ENCODE peak calls at places on chromosomes 6 and 20, in seven cellular contexts. B is NCI-H1436 treated with DMSO at 0.1 percent for 48 hours; P is PC-9; E is NB4; Z is pancreas; V is activated CD8-positive, alpha-beta memory T cell treated with anti-CD3 and anti-CD28 coated beads for 1 hour; W is stimulated activated CD8-positive, alpha-beta memory T cell treated with anti-CD3 and anti-CD28 coated beads, Interleukin-12 subunit alpha, Interleukin-12 subunit beta, amount 100 ng/mL, for 1 hour. X is an unnamed sample.

GRCh38 chr6:33029297-33030184 is 20.1 kb upstream of the HLA-DOA start:
- DNase-seq in B (no peak), P (no peak), E (no peak), Z (no peak), V (no peak), W (no peak), X (no peak)

GRCh38 chr20:24696396-24696795 is 227.0 kb downstream of the SYNDIG1 start:
- DNase-seq in B (no peak), P (no peak), E (no peak), Z (no peak), V (no peak), W (no peak), X (no peak)

GRCh38 chr20:33482581-33482980 is 7.3 kb upstream of the CBFA2T2 start:
- DNase-seq in B (no peak), P (no peak), E (no peak), Z (no peak), V (no peak), W (no peak), X (no peak)

GRCh38 chr6:132227937-132228336 is 173.3 kb downstream of the MOXD1 start:
- DNase-seq in B (no peak), P (no peak), E (no peak), Z (no peak), V (no peak), W (no peak), X (no peak)

GRCh38 chr20:25023316-25023715 is 30.8 kb upstream of the APMAP start:
- DNase-seq in B (no peak), P (no peak), E (no peak), Z (no peak), V (no peak), W (no peak), X (no peak)

GRCh38 chr6:42783177-42783875 is 1.5 kb downstream of the BICRAL start:
- DNase-seq in B (no peak), P (no peak), E (peak), Z (peak), V (peak), W (peak), X (peak)

GRCh38 chr6:137970368-137970767 is 103.3 kb downstream of the TNFAIP3 start:
- DNase-seq in B (no peak), P (no peak), E (peak), Z (no peak), V (no peak), W (no peak), X (no peak)

GRCh38 chr6:72746276-72746675 is 124.4 kb downstream of the KCNQ5 start:
- DNase-seq in B (no peak), P (no peak), E (peak), Z (no peak), V (no peak), W (no peak), X (no peak)

GRCh38 chr6:5425267-5425666 is 164.0 kb downstream of the FARS2 start:
- DNase-seq in B (no peak), P (no peak), E (no peak), Z (no peak), V (no peak), W (no peak), X (no peak)

GRCh38 chr20:59120491-59120890 is 43.1 kb upstream of the ZNF831 start:
- DNase-seq in B (no peak), P (peak), E (peak), Z (no peak), V (no peak), W (no peak), X (no peak)

GRCh38 chr6:66326228-66326627 is 619.2 kb upstream of the EYS start:
- DNase-seq in B (no peak), P (no peak), E (no peak), Z (no peak), V (no peak), W (no peak), X (no peak)